ENCODE peak calls at places on chromosome 15, in six cellular contexts. G is endothelial cell, X is body of pancreas, B is neural progenitor cell, J is NB4, V is retinal pigment epithelial cell. C is an unnamed sample.

GRCh38 chr15:58919232-58919631 is 14.2 kb downstream of the SLTM start:
- DNase-seq in G (no peak), X (no peak), B (no peak), J (no peak), V (no peak), C (no peak)

GRCh38 chr15:77964193-77964592 is 113.3 kb downstream of the TBC1D2B start:
- DNase-seq in G (no peak), X (no peak), B (no peak), J (peak), V (no peak), C (no peak)

GRCh38 chr15:30791239-30791638 is 112.5 kb upstream of the FAN1 start:
- DNase-seq in G (no peak), X (peak), B (peak), J (peak), V (no peak), C (no peak)

GRCh38 chr15:78405336-78405924 is 32.6 kb upstream of the IREB2 start:
- DNase-seq in G (no peak), X (no peak), B (peak), J (no peak), V (no peak), C (peak)

GRCh38 chr15:40287968-40288367 is 5.1 kb upstream of the ANKRD63 start:
- DNase-seq in G (no peak), X (no peak), B (no peak), J (no peak), V (no peak), C (peak)

GRCh38 chr15:42010434-42010833 is 10.4 kb downstream of the PLA2G4E start:
- DNase-seq in G (no peak), X (no peak), B (no peak), J (no peak), V (no peak), C (no peak)

GRCh38 chr15:45635191-45635638 is 386 bp downstream of the SQOR start:
- DNase-seq in G (peak), X (peak), B (peak), J (peak), V (no peak), C (peak)

GRCh38 chr15:87672309-87672897 is 584.1 kb downstream of the NTRK3 start:
- DNase-seq in G (peak), X (peak), B (peak), J (no peak), V (no peak), C (peak)

GRCh38 chr15:52251144-52251860 is 44.3 kb downstream of the MYO5C start:
- DNase-seq in G (no peak), X (no peak), B (no peak), J (no peak), V (no peak), C (no peak)

GRCh38 chr15:33601461-33601860 is 290.7 kb downstream of the RYR3 start:
- DNase-seq in G (no peak), X (no peak), B (no peak), J (no peak), V (no peak), C (no peak)

GRCh38 chr15:80739919-80740318 is 39.3 kb upstream of the CEMIP start:
- DNase-seq in G (no peak), X (no peak), B (no peak), J (no peak), V (peak), C (no peak)

GRCh38 chr15:47887181-47887580 is 169.9 kb downstream of the SEMA6D start:
- DNase-seq in G (no peak), X (no peak), B (peak), J (no peak), V (no peak), C (no peak)

GRCh38 chr15:57537072-57537471 is 54.6 kb upstream of the MYZAP start:
- DNase-seq in G (no peak), X (peak), B (peak), J (peak), V (peak), C (no peak)
- TF ChIP-seq CTCF in G (no peak), X (no peak), B (peak), J (no peak), V (peak), C (no peak)

GRCh38 chr15:84981711-84982300 is at the start of gene PDE8A:
- DNase-seq in G (peak), X (peak), B (peak), J (peak), V (no peak), C (peak)
- TF ChIP-seq CTCF in G (no peak), X (no peak), B (no peak), J (no peak), V (no peak), C (no peak)

DNA sequence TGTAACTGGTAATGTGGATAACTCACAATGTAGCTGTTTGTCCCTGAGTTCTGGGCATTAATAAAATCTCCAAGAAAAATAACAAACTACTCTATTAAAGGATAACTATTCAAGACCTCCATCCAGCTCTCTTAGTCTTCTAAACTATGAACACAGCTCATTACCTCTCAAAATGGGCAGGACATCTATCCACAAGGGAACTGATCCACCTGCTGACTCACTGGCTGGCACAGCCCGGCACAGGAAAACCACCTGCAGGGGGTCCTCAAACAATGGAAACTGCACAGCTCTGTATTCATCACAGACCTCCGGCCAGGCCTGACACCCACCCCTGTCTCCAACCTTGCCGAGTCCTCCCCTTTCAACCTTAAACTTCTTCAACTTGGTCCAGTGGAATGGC is 255.4 kb downstream of the TJP1 start:
- DNase-seq in G (no peak), X (no peak), B (peak), J (no peak), V (no peak), C (no peak)
- TF ChIP-seq CTCF in G (no peak), X (no peak), B (no peak), J (no peak), V (no peak), C (no peak)

DNA sequence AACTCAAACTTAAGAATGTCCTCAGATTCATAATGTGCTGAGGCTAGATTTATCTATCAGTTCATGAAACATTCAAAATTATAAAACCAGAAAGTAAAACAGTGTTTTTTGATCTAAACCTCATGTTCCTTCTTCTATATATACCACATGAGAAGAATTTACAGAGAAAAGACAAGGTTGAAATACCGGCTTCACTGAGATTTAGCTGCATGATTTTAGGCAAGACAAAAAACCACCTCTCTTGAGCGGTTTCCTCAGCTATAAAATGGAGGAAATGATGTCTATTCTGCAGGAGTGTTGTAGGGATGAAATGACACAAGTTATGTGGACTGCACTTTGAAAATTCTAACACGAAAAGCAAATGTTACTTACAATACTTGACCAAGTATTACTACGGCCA is 80.6 kb upstream of the FOXB1 start:
- DNase-seq in G (no peak), X (no peak), B (no peak), J (no peak), V (no peak), C (no peak)
- TF ChIP-seq CTCF in G (no peak), X (no peak), B (no peak), J (no peak), V (no peak), C (no peak)